ENCODE peak calls at places on chromosomes 4 and X, in four cellular contexts. V, W, F and L are unnamed samples.

GRCh38 chrX:24515447-24515846 is 50.4 kb downstream of the PDK3 start:
- DNase-seq in V (no peak), W (no peak), F (peak), L (peak)

GRCh38 chrX:74248889-74249288 is 55.1 kb upstream of the ZCCHC13 start:
- DNase-seq in V (no peak), W (no peak), F (peak), L (peak)

GRCh38 chr4:138689182-138689546 is 326.4 kb upstream of the NOCT start:
- DNase-seq in V (no peak), W (no peak), F (no peak), L (no peak)

GRCh38 chr4:179582164-179582563 is 2139.9 kb upstream of the AGA start:
- DNase-seq in V (no peak), W (no peak), F (no peak), L (no peak)

GRCh38 chrX:53458082-53458481 is 23.9 kb upstream of the HSD17B10 start:
- DNase-seq in V (no peak), W (no peak), F (no peak), L (no peak)

GRCh38 chr4:155866177-155866576 is at the start of gene ASIC5:
- DNase-seq in V (no peak), W (no peak), F (no peak), L (no peak)

GRCh38 chr4:71487324-71487677 is 148.5 kb downstream of the SLC4A4 start:
- DNase-seq in V (no peak), W (no peak), F (peak), L (peak)

GRCh38 chrX:15349046-15349445 is 13.7 kb upstream of the PIGA start:
- DNase-seq in V (peak), W (peak), F (peak), L (peak)

GRCh38 chrX:71236858-71237257 is 13.8 kb downstream of the GJB1 start:
- DNase-seq in V (no peak), W (no peak), F (no peak), L (no peak)

GRCh38 chr4:32789026-32789608 is 2068.9 kb downstream of the PCDH7 start:
- DNase-seq in V (no peak), W (no peak), F (peak), L (no peak)

GRCh38 chr4:37780444-37781133 is 45.9 kb upstream of the PGM2 start:
- DNase-seq in V (peak), W (peak), F (peak), L (peak)

GRCh38 chrX:49071877-49072711 is 1.7 kb downstream of the PRAF2 start:
- DNase-seq in V (no peak), W (no peak), F (peak), L (peak)

GRCh38 chrX:2967584-2967983 is 38.4 kb upstream of the ARSD start:
- DNase-seq in V (no peak), W (no peak), F (no peak), L (no peak)

GRCh38 chr4:7769936-7770674 is 169.6 kb downstream of the AFAP1 start:
- DNase-seq in V (peak), W (no peak), F (peak), L (peak)

GRCh38 chr4:125639182-125639621 is 324.4 kb downstream of the FAT4 start:
- DNase-seq in V (no peak), W (no peak), F (peak), L (peak)

GRCh38 chr4:108762559-108763225 is at the start of gene ETNPPL:
- DNase-seq in V (peak), W (peak), F (peak), L (peak)

GRCh38 chr4:47786958-47787370 is 50.9 kb downstream of the CORIN start:
- DNase-seq in V (peak), W (peak), F (no peak), L (no peak)

GRCh38 chrX:47619486-47620302 is at the start of gene SYN1:
- DNase-seq in V (peak), W (peak), F (peak), L (peak)

GRCh38 chrX:11509786-11510185 is 155.9 kb downstream of the ARHGAP6 start:
- DNase-seq in V (no peak), W (no peak), F (peak), L (no peak)

GRCh38 chr4:148004228-148004813 is 272.4 kb downstream of the ARHGAP10 start:
- DNase-seq in V (no peak), W (no peak), F (no peak), L (no peak)

GRCh38 chrX:50769389-50770063 is 44.5 kb downstream of the SHROOM4 start:
- DNase-seq in V (no peak), W (no peak), F (no peak), L (no peak)

GRCh38 chr4:53313510-53313909 is 52.4 kb downstream of the SCFD2 start:
- DNase-seq in V (peak), W (no peak), F (peak), L (peak)

GRCh38 chr4:184668511-184669114 is 19.1 kb downstream of the PRIMPOL start:
- DNase-seq in V (no peak), W (peak), F (no peak), L (no peak)

GRCh38 chrX:79415056-79415455 is 47.9 kb upstream of the ITM2A start:
- DNase-seq in V (no peak), W (no peak), F (no peak), L (no peak)

GRCh38 chr4:62449538-62449937 is 1249.4 kb downstream of the ADGRL3 start:
- DNase-seq in V (no peak), W (no peak), F (no peak), L (no peak)

GRCh38 chr4:144591401-144591800 is 54.6 kb upstream of the HHIP start:
- DNase-seq in V (no peak), W (no peak), F (peak), L (no peak)

GRCh38 chrX:21800344-21800770 is 39.1 kb upstream of the MBTPS2 start:
- DNase-seq in V (no peak), W (no peak), F (no peak), L (no peak)

GRCh38 chr4:108900018-108900417 is 137.2 kb upstream of the ETNPPL start:
- DNase-seq in V (no peak), W (no peak), F (no peak), L (peak)

GRCh38 chr4:186844059-186844681 is 120.5 kb upstream of the FAT1 start:
- DNase-seq in V (no peak), W (peak), F (peak), L (no peak)

GRCh38 chr4:41646862-41647261 is 101.7 kb downstream of the PHOX2B start:
- DNase-seq in V (no peak), W (no peak), F (no peak), L (no peak)

GRCh38 chr4:41645716-41646115 is 102.8 kb downstream of the PHOX2B start:
- DNase-seq in V (no peak), W (no peak), F (no peak), L (no peak)

GRCh38 chr4:41644915-41645295 is 103.6 kb downstream of the PHOX2B start:
- DNase-seq in V (no peak), W (no peak), F (no peak), L (no peak)

GRCh38 chr4:41647368-41647767 is 101.2 kb downstream of the PHOX2B start:
- DNase-seq in V (no peak), W (no peak), F (no peak), L (no peak)

GRCh38 chr4:41644288-41644914 is 104.1 kb downstream of the PHOX2B start:
- DNase-seq in V (peak), W (no peak), F (peak), L (peak)
- TF ChIP-seq EZH2 in V (no peak), W (no peak), F (no peak), L (no peak)

DNA sequence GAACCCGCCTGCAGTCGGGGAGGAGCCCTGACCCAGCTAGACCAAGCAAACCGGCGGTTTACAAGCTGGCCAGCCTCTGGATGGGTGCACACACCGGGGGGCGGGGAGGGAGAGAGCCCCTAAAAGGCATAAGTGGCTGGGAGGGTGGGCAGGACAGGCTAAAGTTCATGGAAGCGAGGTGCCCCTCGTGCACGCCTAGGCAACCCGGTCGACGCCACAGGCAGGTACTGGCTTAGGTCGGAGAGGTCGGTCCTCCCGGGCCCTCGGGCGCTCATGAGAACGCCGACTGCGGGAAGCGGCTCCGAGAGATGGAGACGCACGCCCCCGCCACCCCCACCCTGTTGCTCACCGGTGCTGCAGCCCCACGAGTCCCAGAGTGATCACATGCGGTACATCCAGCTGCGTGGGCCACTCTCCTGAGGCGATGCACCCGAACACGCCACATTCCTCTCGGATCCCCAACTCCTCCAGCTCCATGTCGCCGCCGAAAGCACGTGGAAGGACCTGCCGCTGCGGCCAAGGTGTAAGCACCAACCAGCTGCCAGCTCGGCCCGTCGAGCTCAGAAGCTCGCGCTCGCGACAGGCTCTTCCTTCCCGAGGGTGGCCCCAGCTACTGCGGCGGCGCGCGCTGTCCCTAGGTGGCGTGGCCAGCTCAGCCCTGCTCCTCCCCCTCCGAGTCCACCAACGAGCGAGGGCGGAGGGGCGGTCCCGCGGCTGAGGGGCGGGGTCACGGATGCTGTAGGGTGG is at the start of gene PPAT:
- DNase-seq in V (peak), W (peak), F (peak), L (peak)
- TF ChIP-seq EZH2 in V (no peak), W (no peak), F (no peak), L (no peak)

GRCh38 chr4:24168658-24169057 is 278.8 kb upstream of the PPARGC1A start:
- DNase-seq in V (no peak), W (no peak), F (no peak), L (no peak)
- TF ChIP-seq EZH2 in V (no peak), W (no peak), F (no peak), L (no peak)

DNA sequence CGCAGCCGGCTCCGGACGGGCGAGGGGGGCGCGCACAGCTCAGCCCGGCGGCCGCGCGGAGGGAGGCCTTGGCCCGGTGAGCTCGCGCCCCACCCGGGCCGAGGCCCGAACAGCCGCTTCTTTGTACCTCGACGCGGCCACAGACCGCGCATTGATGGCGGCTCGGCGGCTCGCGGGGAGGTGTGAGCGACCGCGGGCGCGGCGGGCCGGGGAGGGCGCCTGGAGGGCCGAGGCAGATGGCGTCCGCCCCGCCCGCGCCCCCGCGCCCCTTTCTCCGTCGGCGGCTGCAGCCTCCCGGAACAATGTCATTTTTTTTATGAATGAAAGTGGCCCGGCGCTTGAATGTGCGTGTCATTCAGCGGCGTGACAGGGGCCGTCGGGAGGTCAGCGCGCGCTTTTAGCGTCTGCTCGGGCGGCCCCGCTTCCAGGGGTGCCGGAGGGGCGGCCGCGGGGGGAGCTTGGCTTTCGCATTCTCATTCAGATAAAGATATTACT is 1.8 kb downstream of the FGFR3 start:
- DNase-seq in V (no peak), W (no peak), F (no peak), L (no peak)
- TF ChIP-seq EZH2 in V (no peak), W (no peak), F (no peak), L (no peak)

GRCh38 chr4:142823796-142824195 is 22.3 kb downstream of the INPP4B start:
- DNase-seq in V (no peak), W (no peak), F (no peak), L (no peak)
- TF ChIP-seq EZH2 in V (no peak), W (no peak), F (no peak), L (no peak)

GRCh38 chr4:190020790-190021717 is 6.0 kb downstream of the FRG2 start:
- DNase-seq in V (peak), W (no peak), F (peak), L (peak)
- TF ChIP-seq EZH2 in V (no peak), W (no peak), F (peak), L (peak)

GRCh38 chrX:72307646-72308051 is 1.9 kb upstream of the CITED1 start:
- DNase-seq in V (no peak), W (no peak), F (no peak), L (peak)

GRCh38 chrX:72305286-72306084 is at the start of gene CITED1:
- DNase-seq in V (no peak), W (peak), F (no peak), L (peak)

GRCh38 chrX:72306085-72306801 is 529 bp upstream of the CITED1 start:
- DNase-seq in V (no peak), W (no peak), F (no peak), L (peak)

GRCh38 chrX:72306851-72307645 is 1.3 kb upstream of the CITED1 start:
- DNase-seq in V (peak), W (peak), F (peak), L (peak)

GRCh38 chrX:72304877-72305276 is 837 bp downstream of the CITED1 start:
- DNase-seq in V (no peak), W (no peak), F (no peak), L (peak)
- TF ChIP-seq EZH2 in V (no peak), W (no peak), F (peak), L (peak)

GRCh38 chr4:13540446-13541175 is 3.7 kb downstream of the NKX3-2 start:
- DNase-seq in V (no peak), W (no peak), F (no peak), L (no peak)
- TF ChIP-seq EZH2 in V (no peak), W (no peak), F (peak), L (peak)

DNA sequence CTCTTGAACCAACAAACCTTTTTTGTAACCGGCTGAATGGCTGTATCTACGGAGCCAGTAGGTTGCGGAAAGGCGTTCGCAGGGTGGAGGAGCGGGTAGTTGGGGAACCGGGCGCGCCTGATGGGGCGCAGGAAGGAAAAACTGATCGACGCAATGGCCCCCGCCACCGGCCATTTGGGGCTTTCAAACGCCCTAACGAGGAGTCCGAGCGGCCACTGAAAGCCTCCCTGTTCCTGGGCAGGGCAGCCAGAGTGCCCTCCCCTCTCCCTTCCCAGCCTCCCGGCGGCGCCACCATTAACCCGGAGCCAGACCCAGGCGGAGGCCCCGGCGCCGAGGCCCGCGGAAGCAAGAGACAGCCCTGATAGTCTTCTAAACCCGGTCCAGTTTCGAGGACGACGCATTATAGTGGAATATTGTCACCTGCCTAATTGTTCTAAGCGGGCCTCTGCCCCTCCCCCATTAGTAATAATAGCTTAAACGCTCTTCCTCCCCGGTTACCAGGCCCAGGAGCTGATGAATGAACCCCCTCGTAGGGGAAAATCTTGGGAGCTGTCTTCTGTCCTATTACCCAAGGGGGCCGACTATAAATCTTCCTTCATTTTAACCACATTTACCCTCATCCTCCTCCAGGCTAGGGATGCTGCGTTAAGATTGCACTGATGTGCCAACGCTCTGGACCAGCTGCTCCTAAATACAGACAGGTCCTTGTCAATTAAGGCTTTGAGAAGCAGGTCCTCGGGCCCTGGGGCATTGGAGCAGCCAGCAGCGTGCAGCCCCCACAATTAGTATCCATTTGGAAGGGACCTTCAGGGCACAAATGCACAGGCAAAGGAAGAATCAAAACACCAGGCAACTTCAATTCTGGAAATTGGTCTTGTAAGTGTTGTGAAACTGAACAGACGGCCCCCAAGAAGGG is 61.6 kb upstream of the TMEM33 start:
- DNase-seq in V (no peak), W (no peak), F (no peak), L (peak)
- TF ChIP-seq EZH2 in V (no peak), W (no peak), F (peak), L (peak)

GRCh38 chrX:119539872-119540271 is 25.3 kb downstream of the STEEP1 start:
- DNase-seq in V (no peak), W (no peak), F (no peak), L (peak)

GRCh38 chrX:119541188-119541587 is 24.0 kb downstream of the STEEP1 start:
- DNase-seq in V (no peak), W (no peak), F (no peak), L (peak)

GRCh38 chrX:119537487-119537886 is 27.7 kb downstream of the STEEP1 start:
- DNase-seq in V (no peak), W (no peak), F (no peak), L (no peak)
- TF ChIP-seq EZH2 in V (no peak), W (no peak), F (no peak), L (no peak)